ENCODE peak calls at places on chromosomes 3 and 15, in seven cellular contexts. R is T-helper 1 cell; K is substantia nigra; X is NCI-H2029 treated with DMSO at 0.1 percent for 48 hours; V is ELR; N is activated T-cell treated with anti-CD3 and anti-CD28 coated beads, Interleukin-2, amount 50 U/mL, for 48 hours; Z is GM10248. L is an unnamed sample.

GRCh38 chr3:18643290-18643689 is 218.2 kb upstream of the SATB1 start:
- DNase-seq in V (no peak), R (no peak), K (no peak), N (no peak), X (no peak), Z (no peak), L (no peak)

GRCh38 chr15:88378259-88378658 is 88.9 kb downstream of the MRPL46 start:
- DNase-seq in V (peak), N (no peak), X (no peak), Z (no peak), R (no peak), K (no peak), L (no peak)

GRCh38 chr3:10505791-10506585 is 602 bp upstream of the ATP2B2 start:
- DNase-seq in N (no peak), R (no peak), Z (no peak), X (no peak), V (no peak), K (no peak), L (no peak)

GRCh38 chr3:43128458-43128857 is 22.6 kb upstream of the POMGNT2 start:
- DNase-seq in K (no peak), X (no peak), V (no peak), Z (no peak), N (no peak), R (no peak), L (no peak)

GRCh38 chr3:33128706-33129105 is 14.9 kb downstream of the CRTAP start:
- DNase-seq in V (no peak), Z (no peak), R (no peak), X (no peak), N (no peak), K (no peak), L (no peak)

GRCh38 chr15:41018534-41018933 is 65.3 kb downstream of the CHAC1 start:
- DNase-seq in V (peak), R (no peak), Z (no peak), N (no peak), X (no peak), K (no peak), L (no peak)

GRCh38 chr3:113097821-113098516 is 107.2 kb downstream of the GTPBP8 start:
- DNase-seq in V (peak), R (no peak), K (no peak), Z (no peak), X (no peak), N (no peak), L (no peak)

GRCh38 chr15:61743352-61743909 is 316.8 kb downstream of the VPS13C start:
- DNase-seq in R (no peak), X (no peak), Z (no peak), N (no peak), V (no peak), K (no peak), L (no peak)

GRCh38 chr3:196080997-196081833 is 675 bp downstream of the TFRC start:
- DNase-seq in V (peak), N (peak), X (no peak), R (peak), K (peak), Z (peak), L (peak)

GRCh38 chr15:64681424-64682024 is 93.9 kb downstream of the RBPMS2 start:
- DNase-seq in R (no peak), X (no peak), K (peak), N (no peak), V (peak), Z (peak), L (peak)

GRCh38 chr3:171380711-171381435 is 79.3 kb downstream of the TNIK start:
- DNase-seq in V (no peak), K (no peak), X (no peak), Z (no peak), N (no peak), R (no peak), L (no peak)

GRCh38 chr3:190261015-190261414 is 61.2 kb downstream of the CLDN1 start:
- DNase-seq in N (no peak), R (no peak), X (no peak), K (no peak), V (no peak), Z (no peak), L (no peak)